ENCODE peak calls at places on chromosomes 1 and 21, in six cellular contexts. S is HepG2, H is H1, O is GM12878, F is GM12891, V is K562. C is an unnamed sample.
A peak's percentile ranks its signal among the peaks of the same experiment; 100 is the strongest.

GRCh38 chr1:230798187-230798484 is 50.9 kb downstream of the CAPN9 start:
- DNase-seq in S (no peak), H (no peak), O (no peak), F (no peak), V (no peak), C (no peak)

GRCh38 chr1:243299069-243299468 is 43.2 kb downstream of the SDCCAG8 start:
- DNase-seq in S (no peak), H (no peak), O (no peak), F (no peak), V (no peak), C (no peak)

GRCh38 chr21:33265664-33266049 is 510 bp upstream of the IL10RB start:
- DNase-seq in S (no peak), H (no peak), O (peak; percentile 68), F (no peak), V (no peak), C (no peak)

GRCh38 chr1:20483833-20484525 is 2.0 kb downstream of the CAMK2N1 start:
- DNase-seq in S (no peak), H (peak; percentile 81), O (no peak), F (peak; percentile 33), V (no peak), C (no peak)

GRCh38 chr1:18246543-18246942 is 138.9 kb downstream of the IGSF21 start:
- DNase-seq in S (no peak), H (no peak), O (no peak), F (no peak), V (peak; percentile 22), C (no peak)

GRCh38 chr1:27031235-27032118 is 18.8 kb upstream of the TENT5B start:
- DNase-seq in S (no peak), H (peak; percentile 80), O (no peak), F (no peak), V (peak; percentile 23), C (no peak)

GRCh38 chr1:68120136-68120791 is 69.8 kb upstream of the DIRAS3 start:
- DNase-seq in S (peak; percentile 60), H (peak; percentile 75), O (peak; percentile 24), F (peak; percentile 25), V (peak; percentile 67), C (peak; percentile 4)

GRCh38 chr1:29055160-29055559 is 68.5 kb downstream of the TMEM200B start:
- DNase-seq in S (no peak), H (no peak), O (no peak), F (no peak), V (no peak), C (no peak)

GRCh38 chr1:71783096-71783495 is 499.2 kb downstream of the NEGR1 start:
- DNase-seq in S (no peak), H (no peak), O (no peak), F (no peak), V (no peak), C (no peak)

GRCh38 chr1:162159515-162159914 is 90.0 kb downstream of the NOS1AP start:
- DNase-seq in S (peak; percentile 54), H (no peak), O (no peak), F (no peak), V (no peak), C (no peak)

GRCh38 chr21:30924171-30924680 is 42.8 kb upstream of the KRTAP11-1 start:
- DNase-seq in S (no peak), H (no peak), O (no peak), F (no peak), V (no peak), C (no peak)

GRCh38 chr1:9275567-9276034 is 17.1 kb upstream of the SPSB1 start:
- DNase-seq in S (peak; percentile 46), H (no peak), O (peak; percentile 59), F (peak; percentile 76), V (peak; percentile 60), C (peak; percentile 65)

GRCh38 chr1:166165661-166166399 is 971 bp downstream of the FAM78B start:
- DNase-seq in S (no peak), H (peak; percentile 66), O (no peak), F (peak; percentile 24), V (no peak), C (peak; percentile 23)

GRCh38 chr21:46665566-46665965 is 30.1 kb downstream of the PRMT2 start:
- DNase-seq in S (no peak), H (no peak), O (no peak), F (no peak), V (no peak), C (no peak)

GRCh38 chr1:228141082-228141870 is 1.2 kb downstream of the GUK1 start:
- DNase-seq in S (no peak), H (no peak), O (no peak), F (peak; percentile 56), V (no peak), C (no peak)

GRCh38 chr1:147272042-147272441 is 29.6 kb downstream of the CHD1L start:
- DNase-seq in S (no peak), H (no peak), O (no peak), F (no peak), V (no peak), C (no peak)

GRCh38 chr1:20790785-20791184 is 3.7 kb upstream of the HP1BP3 start:
- DNase-seq in S (no peak), H (no peak), O (no peak), F (no peak), V (no peak), C (no peak)

GRCh38 chr1:6103111-6103853 is 57.6 kb downstream of the KCNAB2 start:
- DNase-seq in S (no peak), H (no peak), O (no peak), F (no peak), V (no peak), C (no peak)

GRCh38 chr1:89833183-89834077 is 12.6 kb downstream of the LRRC8D start:
- DNase-seq in S (peak; percentile 54), H (no peak), O (no peak), F (no peak), V (no peak), C (no peak)

GRCh38 chr1:186236921-186237320 is 138.1 kb downstream of the TPR start:
- DNase-seq in S (no peak), H (no peak), O (no peak), F (no peak), V (no peak), C (no peak)

GRCh38 chr1:197908695-197909336 is 6.4 kb downstream of the C1orf53 start:
- DNase-seq in S (no peak), H (peak; percentile 55), O (no peak), F (no peak), V (no peak), C (no peak)

GRCh38 chr1:33823830-33824229 is 40.0 kb upstream of the HMGB4 start:
- DNase-seq in S (no peak), H (no peak), O (no peak), F (no peak), V (no peak), C (no peak)

GRCh38 chr1:15833069-15833679 is 14.3 kb upstream of the SPEN start:
- DNase-seq in S (no peak), H (no peak), O (no peak), F (no peak), V (no peak), C (no peak)

GRCh38 chr1:37174876-37175275 is 140.6 kb upstream of the GRIK3 start:
- DNase-seq in S (no peak), H (no peak), O (no peak), F (no peak), V (no peak), C (no peak)

DNA sequence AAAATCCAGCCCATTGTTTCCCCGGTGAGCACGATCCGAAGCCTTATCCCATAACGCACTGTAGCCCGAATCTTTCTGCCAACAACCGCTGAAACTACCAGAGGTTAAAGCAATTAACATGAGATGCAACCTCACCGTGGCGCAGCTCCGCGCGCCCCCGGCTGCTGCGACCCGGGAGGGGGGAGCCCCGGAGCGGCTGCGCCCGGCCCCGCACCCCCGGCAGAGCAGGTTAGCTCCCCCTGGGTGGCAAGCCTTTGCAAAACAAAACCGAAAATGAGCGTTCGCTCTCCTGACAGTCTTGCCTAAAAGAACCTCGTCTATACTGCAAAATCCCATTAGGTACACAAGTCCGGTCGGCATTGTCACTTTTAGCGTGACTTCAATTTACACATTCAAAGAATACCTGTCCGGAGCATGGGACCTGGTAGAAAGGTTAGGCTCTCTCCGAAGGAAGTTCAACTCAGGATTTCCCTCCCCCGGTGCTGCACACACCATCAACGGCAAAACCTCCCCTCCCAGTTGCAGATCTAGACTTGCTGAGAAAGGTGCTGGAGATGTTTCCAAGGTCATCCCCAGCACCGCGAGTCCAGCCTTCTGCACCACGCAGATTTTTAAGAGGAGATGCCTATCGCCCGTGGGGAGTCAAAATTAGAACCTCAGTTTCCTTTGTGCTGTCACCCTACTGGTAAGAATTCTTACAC is 107.5 kb downstream of the ZNF281 start:
- DNase-seq in S (no peak), H (peak; percentile 64), O (no peak), F (no peak), V (no peak), C (peak; percentile 41)
- TF ChIP-seq POLR2A in S (no peak), H (no peak), O (no peak), F (no peak), V (no peak), C (peak; percentile 21)

DNA sequence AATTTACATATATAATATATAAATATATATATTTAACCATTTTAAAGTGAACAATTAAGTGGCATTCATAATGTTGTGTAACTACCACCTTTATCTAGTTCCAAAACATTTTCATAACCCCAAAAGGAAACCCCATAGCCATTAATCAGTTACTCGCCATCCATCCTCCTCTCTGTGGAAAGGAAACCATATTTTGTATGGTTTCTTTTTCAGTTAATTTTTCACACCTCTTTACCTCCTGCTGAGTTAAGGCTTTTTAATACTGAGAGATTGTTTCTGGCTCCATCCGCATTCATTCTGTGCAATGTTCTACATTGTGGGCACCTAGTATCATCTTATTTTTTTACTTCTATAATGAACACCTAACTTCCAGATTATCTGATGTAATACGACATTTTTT is 512.1 kb downstream of the LMO4 start:
- DNase-seq in S (no peak), H (no peak), O (no peak), F (no peak), V (no peak), C (no peak)
- TF ChIP-seq TAF1 in S (no peak), H (no peak), O (no peak), F (no peak), V (no peak), C (no peak)

DNA sequence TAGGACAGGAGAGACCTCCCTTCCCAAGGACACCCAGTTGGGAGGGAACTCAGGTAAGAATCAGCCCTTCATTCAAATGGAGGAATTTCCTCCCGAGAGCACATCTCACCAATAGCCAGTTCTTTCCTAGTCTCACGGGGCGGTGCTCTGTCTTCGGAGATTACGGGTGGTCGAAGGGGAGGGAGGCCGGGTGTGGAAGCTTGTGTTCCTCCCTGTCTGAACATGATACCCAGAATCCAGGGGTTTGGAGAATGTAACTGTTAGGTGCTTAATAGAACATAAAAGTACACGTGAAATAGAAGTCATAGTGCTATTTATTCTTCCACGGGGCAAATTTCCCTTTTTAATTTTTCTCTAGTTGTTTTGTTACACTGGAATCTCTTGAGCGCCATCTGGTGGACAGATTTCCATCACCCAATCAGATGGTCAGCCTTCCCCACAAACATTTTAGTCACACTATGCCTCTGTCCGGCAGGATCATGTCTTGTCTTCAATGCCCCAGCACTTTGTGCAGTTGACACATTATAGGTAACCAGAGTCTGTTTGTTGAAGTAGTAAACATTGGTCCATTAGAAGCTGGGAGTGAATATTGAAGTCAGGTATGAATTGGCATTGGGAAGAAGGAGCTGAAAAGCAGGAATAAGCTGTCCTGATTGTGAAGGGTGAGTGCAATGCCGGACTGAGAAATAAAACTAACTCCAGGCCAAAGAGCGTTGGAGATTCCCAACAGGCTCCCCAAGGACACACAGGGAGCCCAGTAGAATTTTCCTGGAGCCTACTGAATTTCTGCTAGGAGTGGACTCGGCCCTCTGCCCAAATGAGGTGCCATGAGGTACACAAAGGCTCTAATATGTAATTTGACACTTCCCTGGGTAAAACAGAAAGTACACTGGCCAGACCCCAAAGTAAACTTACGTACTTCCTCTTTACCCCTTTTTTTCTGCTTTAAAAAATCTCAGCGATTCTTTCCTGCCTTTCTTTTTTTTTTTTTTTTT is 27.6 kb upstream of the ZNF697 start:
- DNase-seq in S (peak; percentile 82), H (peak; percentile 87), O (peak; percentile 42), F (no peak), V (peak; percentile 86), C (peak; percentile 36)
- TF ChIP-seq POLR2A in S (no peak), H (peak; percentile 29), O (no peak), F (no peak), V (no peak), C (no peak)

GRCh38 chr1:154463512-154463990 is 38.5 kb upstream of the TDRD10 start:
- DNase-seq in S (no peak), H (no peak), O (peak; percentile 46), F (no peak), V (no peak), C (no peak)
- TF ChIP-seq TAF1 in S (no peak), H (no peak), O (no peak), F (no peak), V (no peak), C (no peak)